ENCODE peak calls at places on chromosomes 2 and 18, in four cellular contexts. H, X, V and L are unnamed samples.

GRCh38 chr2:189137519-189137918 is 42.0 kb downstream of the COL5A2 start:
- DNase-seq in H (no peak), X (no peak), V (no peak), L (no peak)

GRCh38 chr2:65687614-65688013 is 255.2 kb upstream of the SPRED2 start:
- DNase-seq in H (no peak), X (no peak), V (no peak), L (no peak)

GRCh38 chr2:20400306-20400705 is 46.6 kb upstream of the RHOB start:
- DNase-seq in H (no peak), X (no peak), V (no peak), L (no peak)

GRCh38 chr2:180040146-180040925 is 33.2 kb upstream of the CWC22 start:
- DNase-seq in H (no peak), X (no peak), V (peak; percentile 86), L (no peak)

GRCh38 chr2:29522951-29523669 is 398.3 kb downstream of the ALK start:
- DNase-seq in H (no peak), X (no peak), V (peak; percentile 58), L (no peak)

GRCh38 chr18:21997207-21998143 is 171.9 kb upstream of the GATA6 start:
- DNase-seq in H (peak; percentile 78), X (peak; percentile 20), V (no peak), L (no peak)

GRCh38 chr2:235087812-235088607 is 136.2 kb downstream of the SH3BP4 start:
- DNase-seq in H (no peak), X (peak; percentile 70), V (no peak), L (no peak)

GRCh38 chr18:3129053-3129864 is 90.5 kb downstream of the MYOM1 start:
- DNase-seq in H (peak; percentile 98), X (peak; percentile 82), V (peak; percentile 63), L (peak; percentile 77)

GRCh38 chr2:69998761-69999160 is 37.3 kb upstream of the ASPRV1 start:
- DNase-seq in H (peak; percentile 33), X (no peak), V (no peak), L (no peak)

GRCh38 chr18:9731380-9731779 is 23.3 kb downstream of the RAB31 start:
- DNase-seq in H (no peak), X (no peak), V (no peak), L (no peak)

GRCh38 chr2:172340394-172340793 is 87.0 kb upstream of the ITGA6 start:
- DNase-seq in H (no peak), X (no peak), V (no peak), L (no peak)

GRCh38 chr2:140154271-140154670 is 1374.1 kb upstream of the NXPH2 start:
- DNase-seq in H (peak; percentile 38), X (no peak), V (no peak), L (no peak)

GRCh38 chr18:76486029-76486428 is 9.0 kb downstream of the ZNF516 start:
- DNase-seq in H (no peak), X (no peak), V (no peak), L (no peak)

GRCh38 chr2:73081181-73081671 is 9.7 kb upstream of the SFXN5 start:
- DNase-seq in H (peak; percentile 44), X (no peak), V (no peak), L (no peak)

GRCh38 chr2:37614061-37614802 is 57.2 kb downstream of the CDC42EP3 start:
- DNase-seq in H (no peak), X (no peak), V (peak; percentile 70), L (no peak)

GRCh38 chr2:183532514-183532913 is 408.3 kb downstream of the NUP35 start:
- DNase-seq in H (peak; percentile 93), X (no peak), V (no peak), L (no peak)

GRCh38 chr2:192044496-192044895 is 150.2 kb downstream of the TMEFF2 start:
- DNase-seq in H (peak; percentile 35), X (no peak), V (no peak), L (no peak)

GRCh38 chr2:127683766-127684165 is 8.4 kb upstream of the LIMS2 start:
- DNase-seq in H (no peak), X (no peak), V (no peak), L (no peak)

GRCh38 chr2:240895656-240896388 is at the start of gene MAB21L4:
- DNase-seq in H (no peak), X (no peak), V (no peak), L (peak; percentile 62)

GRCh38 chr18:48949051-48949605 is 1.6 kb downstream of the SMAD7 start:
- DNase-seq in H (no peak), X (peak; percentile 42), V (no peak), L (no peak)

GRCh38 chr2:234536218-234536989 is 39.5 kb upstream of the ARL4C start:
- DNase-seq in H (no peak), X (no peak), V (no peak), L (no peak)

GRCh38 chr2:224331698-224332097 is 70.2 kb downstream of the FAM124B start:
- DNase-seq in H (no peak), X (no peak), V (no peak), L (peak; percentile 18)

GRCh38 chr2:14340703-14341102 is 291.8 kb upstream of the LRATD1 start:
- DNase-seq in H (no peak), X (no peak), V (no peak), L (no peak)

GRCh38 chr18:77145364-77145901 is 12.8 kb upstream of the MBP start:
- DNase-seq in H (no peak), X (no peak), V (no peak), L (no peak)

GRCh38 chr2:99891358-99891757 is 251.0 kb downstream of the AFF3 start:
- DNase-seq in H (no peak), X (no peak), V (no peak), L (no peak)

GRCh38 chr2:176774768-176775453 is 437.7 kb upstream of the HNRNPA3 start:
- DNase-seq in H (no peak), X (no peak), V (no peak), L (no peak)

GRCh38 chr18:770583-770961 is 41.5 kb downstream of the YES1 start:
- DNase-seq in H (no peak), X (no peak), V (no peak), L (no peak)

GRCh38 chr2:22167256-22167655 is 1043.5 kb downstream of the TDRD15 start:
- DNase-seq in H (no peak), X (no peak), V (no peak), L (no peak)
- H3K4me3 ChIP-seq in H (no peak overlapping the region), X (no peak overlapping the region), V (no peak overlapping the region), L (no peak overlapping the region)

DNA sequence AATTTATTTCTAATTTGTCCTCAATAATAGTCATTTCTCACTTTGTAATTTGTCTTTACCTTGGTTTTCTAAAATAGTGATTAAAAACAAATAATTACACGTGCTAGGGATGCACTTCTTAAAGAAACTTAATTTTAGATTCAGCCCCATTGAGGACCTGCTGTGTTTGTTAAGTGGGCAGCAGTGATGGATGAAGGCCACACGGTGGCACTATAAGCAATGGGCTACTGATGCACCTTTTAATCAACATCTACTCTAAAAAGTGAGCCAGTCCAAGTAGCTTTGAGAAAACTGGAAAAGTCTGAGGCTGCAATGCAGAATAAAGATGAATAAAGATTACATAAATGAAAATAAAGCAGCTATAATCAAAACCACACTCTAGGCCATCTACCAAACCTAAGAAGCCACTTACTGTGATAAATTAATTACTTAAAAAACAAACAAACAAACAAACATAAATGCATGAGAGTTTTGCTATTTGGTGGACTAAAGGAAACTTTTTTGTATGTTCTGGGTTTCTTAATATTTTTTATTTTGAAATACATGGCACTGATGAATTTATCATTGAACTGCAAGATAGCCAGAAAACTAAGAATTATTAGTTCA is 89.3 kb downstream of the PDE11A start:
- DNase-seq in H (peak; percentile 79), X (no peak), V (peak; percentile 47), L (no peak)
- H3K4me3 ChIP-seq in H (no peak overlapping the region), X (no peak overlapping the region), V (no peak overlapping the region), L (no peak overlapping the region)

DNA sequence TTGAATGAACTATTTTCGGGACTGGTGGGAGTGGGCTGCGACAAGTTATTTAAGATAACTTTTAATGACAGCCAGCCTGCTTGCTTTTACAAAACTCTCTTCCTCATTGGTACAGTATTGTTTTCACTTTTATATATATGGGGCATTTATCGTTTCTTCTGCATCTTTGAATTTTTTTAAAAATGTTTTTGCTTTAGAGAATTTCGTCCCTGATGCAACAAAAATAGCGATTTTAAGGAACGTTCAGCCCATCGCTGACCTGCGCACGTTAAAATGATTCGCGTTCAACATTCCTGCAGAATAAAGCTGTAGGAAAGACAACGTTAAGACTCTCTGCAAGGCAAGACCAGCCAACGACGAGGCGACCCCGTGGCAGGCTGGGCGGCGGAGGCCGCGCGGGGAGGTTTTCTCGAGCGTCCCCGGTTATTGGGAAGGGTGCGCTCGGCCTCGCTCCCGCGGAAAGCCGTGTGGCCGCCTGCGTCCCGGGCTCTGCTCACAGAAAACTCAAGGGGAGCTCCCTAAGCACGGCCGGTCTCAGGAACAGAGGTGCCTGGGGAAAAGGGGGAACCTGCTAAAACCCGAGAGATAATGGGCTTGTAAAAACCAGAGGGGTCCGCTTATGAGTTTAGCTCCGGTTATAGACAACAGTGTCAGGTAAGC is 3.0 kb downstream of the PAX8 start:
- DNase-seq in H (peak; percentile 15), X (no peak), V (no peak), L (no peak)
- H3K4me3 ChIP-seq in H (peak overlapping the region; percentile 70), X (no peak overlapping the region), V (no peak overlapping the region), L (no peak overlapping the region)

GRCh38 chr2:213306320-213306942 is 22.2 kb downstream of the SPAG16 start:
- DNase-seq in H (no peak), X (peak; percentile 33), V (peak; percentile 13), L (no peak)
- H3K4me3 ChIP-seq in H (no peak overlapping the region), X (no peak overlapping the region), V (no peak overlapping the region), L (no peak overlapping the region)

DNA sequence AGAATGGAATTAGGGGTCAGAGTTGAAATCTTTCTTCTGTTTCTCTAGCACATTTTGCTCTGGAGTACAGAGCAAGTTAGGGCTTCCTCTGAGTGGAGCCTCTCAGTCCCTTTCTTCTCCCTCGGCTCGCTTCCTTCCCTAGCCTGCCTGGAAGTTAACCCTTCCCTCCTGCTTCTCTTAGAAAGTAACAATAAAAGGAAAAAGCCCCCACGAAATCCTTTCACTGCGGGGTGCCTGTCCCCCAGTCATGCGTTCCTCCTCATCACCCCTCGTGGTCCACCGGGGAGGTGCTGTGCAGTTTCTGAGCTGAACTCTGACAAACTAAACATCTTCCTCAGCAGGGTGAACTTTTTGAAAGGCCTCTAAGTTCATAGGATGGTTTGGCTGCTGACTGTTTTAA is 2.0 kb downstream of the IGFBP2 start:
- DNase-seq in H (no peak), X (no peak), V (no peak), L (no peak)
- H3K4me3 ChIP-seq in H (peak overlapping the region; percentile 99), X (peak overlapping the region; percentile 56), V (peak overlapping the region; percentile 63), L (no peak overlapping the region)

GRCh38 chr18:57974585-57974984 is 69.4 kb upstream of the NEDD4L start:
- DNase-seq in H (no peak), X (no peak), V (no peak), L (no peak)

GRCh38 chr18:57980573-57981348 is 63.3 kb upstream of the NEDD4L start:
- DNase-seq in H (peak; percentile 31), X (no peak), V (no peak), L (no peak)

GRCh38 chr18:57975805-57976204 is 68.2 kb upstream of the NEDD4L start:
- DNase-seq in H (no peak), X (no peak), V (no peak), L (no peak)

GRCh38 chr18:57973889-57974288 is 70.1 kb upstream of the NEDD4L start:
- DNase-seq in H (no peak), X (no peak), V (no peak), L (no peak)

DNA sequence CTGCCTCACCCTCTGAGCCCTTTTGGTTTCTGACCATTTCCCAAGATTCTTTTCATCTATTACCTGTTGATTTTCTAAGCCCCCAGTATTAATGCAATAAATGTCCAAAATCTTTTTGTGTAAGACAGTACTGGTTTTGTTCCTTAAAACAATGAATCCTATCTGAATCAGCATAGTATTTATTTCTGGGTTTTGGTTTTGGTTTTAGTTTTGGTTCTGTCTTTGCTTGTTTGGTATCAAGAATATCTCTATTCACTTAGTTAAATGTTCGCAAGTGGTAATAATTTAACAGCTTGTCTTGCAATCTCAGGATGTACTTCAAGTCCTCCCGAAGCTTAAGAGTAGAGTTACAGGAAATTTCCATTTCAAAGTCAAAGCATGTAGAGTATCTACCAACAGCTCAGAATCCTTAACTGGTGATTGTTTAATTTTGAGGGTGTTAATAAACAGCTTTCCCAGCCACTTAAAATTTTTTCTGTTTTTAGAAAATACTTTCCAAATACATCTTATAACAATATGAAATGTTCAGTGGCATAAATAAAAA is 67.7 kb upstream of the NEDD4L start:
- DNase-seq in H (no peak), X (no peak), V (no peak), L (no peak)
- H3K4me3 ChIP-seq in H (no peak overlapping the region), X (no peak overlapping the region), V (no peak overlapping the region), L (no peak overlapping the region)